ENCODE peak calls at places on chromosome 13, in six cellular contexts. S is left ventricle myocardium inferior, V is left lung, N is AG04450, J is thoracic aorta, K is tibial nerve. R is an unnamed sample.

GRCh38 chr13:43390101-43390500 is 366.7 kb downstream of the DNAJC15 start:
- DNase-seq in S (no peak), V (no peak), N (no peak), K (no peak), J (no peak), R (no peak)

GRCh38 chr13:114130708-114131580 is 1.5 kb downstream of the RASA3 start:
- DNase-seq in K (peak), V (peak), S (peak), J (peak), N (peak), R (no peak)

GRCh38 chr13:46101002-46101401 is 3.8 kb downstream of the CPB2 start:
- DNase-seq in K (no peak), J (no peak), S (no peak), N (no peak), V (no peak), R (no peak)

GRCh38 chr13:40617801-40618356 is 48.6 kb downstream of the FOXO1 start:
- DNase-seq in J (no peak), K (no peak), S (no peak), V (no peak), N (no peak), R (no peak)

GRCh38 chr13:110411316-110412105 is 104.4 kb downstream of the COL4A2 start:
- DNase-seq in J (no peak), N (no peak), K (no peak), S (no peak), V (no peak), R (no peak)

GRCh38 chr13:100024023-100024422 is 42.4 kb downstream of the ZIC2 start:
- DNase-seq in V (no peak), N (no peak), K (no peak), S (no peak), J (no peak), R (no peak)

GRCh38 chr13:110323172-110323851 is 16.2 kb downstream of the COL4A2 start:
- DNase-seq in S (no peak), J (no peak), K (no peak), N (peak), V (no peak), R (no peak)

GRCh38 chr13:24123761-24124160 is 36.8 kb upstream of the SPATA13 start:
- DNase-seq in S (no peak), N (no peak), K (no peak), V (no peak), J (no peak), R (no peak)

GRCh38 chr13:48979892-48980291 is 4.2 kb downstream of the FNDC3A start:
- DNase-seq in K (no peak), V (no peak), J (no peak), S (no peak), N (no peak), R (no peak)

GRCh38 chr13:20824762-20825161 is 51.0 kb upstream of the EEF1AKMT1 start:
- DNase-seq in K (no peak), N (no peak), J (no peak), S (no peak), V (no peak), R (no peak)

GRCh38 chr13:103403814-103404213 is 337.6 kb upstream of the SLC10A2 start:
- DNase-seq in N (no peak), S (no peak), V (no peak), K (no peak), J (no peak), R (no peak)

GRCh38 chr13:49711218-49711863 is 20.1 kb upstream of the EBPL start:
- DNase-seq in K (no peak), S (no peak), N (peak), J (no peak), V (no peak), R (no peak)

GRCh38 chr13:90868321-90868920 is 479.1 kb upstream of the MIR17HG start:
- DNase-seq in J (no peak), K (peak), V (no peak), N (no peak), S (no peak), R (no peak)

GRCh38 chr13:114057131-114058050 is 75.0 kb downstream of the RASA3 start:
- DNase-seq in N (no peak), V (no peak), J (no peak), S (no peak), K (no peak), R (no peak)

GRCh38 chr13:36030670-36031331 is 100.4 kb downstream of the DCLK1 start:
- DNase-seq in J (no peak), S (no peak), N (no peak), V (no peak), K (no peak), R (no peak)

GRCh38 chr13:28584873-28585317 is 74.0 kb upstream of the POMP start:
- DNase-seq in K (no peak), S (no peak), V (no peak), N (peak), J (no peak), R (no peak)

GRCh38 chr13:101291647-101292515 is 124.4 kb downstream of the NALCN start:
- DNase-seq in J (no peak), S (no peak), N (no peak), V (no peak), K (no peak), R (no peak)

GRCh38 chr13:102136735-102137296 is 265.0 kb downstream of the FGF14 start:
- DNase-seq in S (no peak), K (no peak), V (no peak), N (no peak), J (no peak), R (no peak)

GRCh38 chr13:25816239-25816638 is 235.6 kb downstream of the SHISA2 start:
- DNase-seq in V (peak), S (no peak), J (no peak), N (no peak), K (no peak), R (no peak)

GRCh38 chr13:29619995-29620394 is 24.5 kb upstream of the SLC7A1 start:
- DNase-seq in J (no peak), K (no peak), S (no peak), N (no peak), V (no peak), R (no peak)

GRCh38 chr13:40206241-40207109 is 460.0 kb downstream of the FOXO1 start:
- DNase-seq in S (no peak), J (no peak), K (no peak), V (no peak), N (no peak), R (no peak)

GRCh38 chr13:105603283-105603682 is 932.2 kb downstream of the EFNB2 start:
- DNase-seq in J (no peak), V (no peak), S (no peak), N (no peak), K (no peak), R (no peak)

GRCh38 chr13:98575009-98575866 is 1.7 kb downstream of the STK24 start:
- DNase-seq in J (no peak), K (no peak), S (no peak), V (no peak), N (no peak), R (no peak)

GRCh38 chr13:47846886-47847285 is 154.2 kb downstream of the SUCLA2 start:
- DNase-seq in K (no peak), J (no peak), S (no peak), V (no peak), N (no peak), R (no peak)

GRCh38 chr13:98997738-98998641 is 20.1 kb upstream of the DOCK9 start:
- DNase-seq in V (no peak), S (no peak), N (no peak), K (no peak), J (no peak), R (no peak)

GRCh38 chr13:113545455-113545930 is 39.1 kb upstream of the TFDP1 start:
- DNase-seq in V (peak), J (no peak), K (no peak), N (no peak), S (peak), R (no peak)

GRCh38 chr13:69999875-70000274 is 107.8 kb upstream of the ATXN8OS start:
- DNase-seq in V (no peak), S (no peak), N (no peak), K (no peak), J (no peak), R (no peak)

GRCh38 chr13:69997061-69997460 is 110.6 kb upstream of the ATXN8OS start:
- DNase-seq in N (no peak), K (no peak), S (no peak), V (no peak), J (no peak), R (no peak)
- TF ChIP-seq CTCF in N (no peak), K (no peak), S (no peak), V (no peak), J (no peak), R (no peak)

DNA sequence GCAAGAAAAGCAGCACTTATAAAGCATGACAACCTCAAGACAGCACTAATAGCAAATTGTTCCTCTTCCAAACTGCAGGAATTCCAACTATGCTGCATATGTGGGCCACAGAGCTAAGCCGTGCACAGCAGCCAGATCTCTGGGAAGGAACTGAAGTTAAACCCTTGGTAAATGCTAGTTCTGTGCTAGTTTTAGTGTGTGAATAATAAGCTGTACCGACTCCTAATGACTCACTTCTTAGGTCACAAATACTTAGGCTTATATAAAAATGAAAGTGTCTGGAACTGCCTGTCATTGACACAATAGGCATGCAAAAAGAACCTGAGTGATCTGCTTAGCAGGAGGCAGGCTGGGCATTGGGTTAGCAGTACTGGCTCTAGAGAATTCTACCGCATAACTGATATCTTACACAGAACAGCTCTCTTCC is 21.2 kb upstream of the GTF3A start:
- DNase-seq in K (no peak), V (no peak), J (no peak), N (peak), S (no peak), R (no peak)
- H3K4me3 ChIP-seq in K (no peak), V (no peak), J (no peak), N (no peak), S (no peak), R (no peak)

GRCh38 chr13:109274188-109274821 is 512.1 kb downstream of the IRS2 start:
- DNase-seq in K (no peak), V (no peak), S (no peak), J (no peak), N (peak), R (no peak)

GRCh38 chr13:109273326-109273751 is 513.0 kb downstream of the IRS2 start:
- DNase-seq in K (no peak), N (no peak), V (no peak), S (no peak), J (no peak), R (no peak)

GRCh38 chr13:109276261-109276660 is 510.1 kb downstream of the IRS2 start:
- DNase-seq in K (no peak), S (no peak), J (no peak), N (no peak), V (no peak), R (no peak)

GRCh38 chr13:109275390-109275789 is 511.0 kb downstream of the IRS2 start:
- DNase-seq in N (no peak), V (no peak), S (no peak), K (no peak), J (no peak), R (no peak)

GRCh38 chr13:109275848-109276247 is 510.5 kb downstream of the IRS2 start:
- DNase-seq in J (no peak), V (no peak), K (no peak), S (no peak), N (no peak), R (peak)
- TF ChIP-seq CTCF in J (no peak), V (no peak), K (no peak), S (no peak), N (peak), R (peak)

DNA sequence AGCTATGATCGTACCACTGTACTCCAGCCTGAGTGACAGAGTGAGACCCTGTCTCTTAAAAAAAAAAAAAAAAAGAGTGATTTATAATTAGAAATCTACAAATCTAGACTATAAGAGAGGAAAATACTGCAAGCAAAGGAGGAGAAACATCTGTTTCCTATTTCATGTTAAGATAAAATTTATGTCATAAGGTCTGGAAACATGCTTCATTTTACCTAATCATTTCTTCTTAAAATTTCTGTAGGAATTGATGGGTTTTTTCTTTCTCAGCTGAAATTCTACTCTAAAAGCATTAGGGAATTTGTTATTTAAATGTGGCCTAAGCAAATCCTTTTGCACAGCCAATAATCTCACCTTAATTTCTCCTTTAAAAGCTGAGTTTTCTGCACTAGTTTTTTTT is 53.1 kb downstream of the C13orf42 start:
- DNase-seq in K (no peak), V (no peak), S (no peak), N (no peak), J (no peak), R (no peak)
- H3K4me3 ChIP-seq in K (no peak), V (no peak), S (no peak), N (no peak), J (no peak), R (no peak)

DNA sequence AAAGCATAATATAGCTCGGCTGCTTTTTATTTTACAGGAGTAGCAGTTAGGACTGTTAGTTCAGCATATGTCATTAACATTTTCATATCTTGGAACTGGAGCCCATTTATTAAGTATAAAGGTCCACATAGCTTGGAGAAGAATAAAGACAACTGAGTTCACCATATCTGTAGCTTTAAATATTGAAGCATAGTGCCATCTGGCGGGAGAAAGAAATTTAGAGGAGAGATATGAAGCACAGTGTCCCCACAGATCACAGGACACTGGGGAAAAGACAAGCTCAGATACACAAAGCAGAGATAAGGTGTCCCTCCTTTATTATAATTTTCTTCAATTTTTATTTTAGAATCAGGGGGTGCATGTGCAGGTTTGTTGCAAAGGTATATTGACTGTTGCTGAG is 104.7 kb upstream of the FREM2 start:
- DNase-seq in V (no peak), N (no peak), S (no peak), K (peak), J (no peak), R (peak)
- TF ChIP-seq CTCF in V (no peak), N (peak), S (peak), K (peak), J (peak), R (peak)

DNA sequence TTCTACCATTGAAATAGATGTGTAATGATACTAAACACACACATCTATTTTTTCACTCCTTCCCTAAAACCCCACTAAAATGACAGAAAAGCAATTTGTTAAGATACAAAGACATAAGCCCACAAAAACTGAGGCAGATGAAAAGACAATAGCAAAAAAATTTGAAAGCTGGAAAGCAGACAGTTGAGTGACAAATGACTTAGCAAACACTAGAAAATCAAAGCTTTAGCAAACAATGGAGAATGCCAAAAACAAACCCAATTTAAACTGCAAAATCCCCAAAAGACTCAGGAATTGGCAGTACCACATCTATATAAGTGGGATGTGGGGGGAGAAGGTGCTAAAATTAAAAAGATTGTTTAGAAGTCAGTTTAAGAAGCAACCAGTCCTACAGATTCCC is 9.5 kb downstream of the TSC22D1 start:
- DNase-seq in S (no peak), J (no peak), N (no peak), V (no peak), K (no peak), R (no peak)
- H3K4me3 ChIP-seq in S (no peak), J (no peak), N (no peak), V (no peak), K (no peak), R (no peak)

GRCh38 chr13:71674776-71675352 is 192.1 kb downstream of the DACH1 start:
- DNase-seq in V (no peak), K (no peak), N (no peak), J (no peak), S (no peak), R (no peak)
- TF ChIP-seq CTCF in V (no peak), K (no peak), N (peak), J (no peak), S (no peak), R (no peak)

GRCh38 chr13:112064222-112064621 is 2.7 kb upstream of the SOX1 start:
- DNase-seq in V (no peak), J (no peak), S (no peak), K (no peak), N (no peak), R (no peak)

GRCh38 chr13:112065521-112065866 is 1.5 kb upstream of the SOX1 start:
- DNase-seq in V (no peak), K (no peak), N (no peak), S (no peak), J (no peak), R (no peak)

GRCh38 chr13:112067121-112067741 is at the start of gene SOX1:
- DNase-seq in N (no peak), J (no peak), S (no peak), K (no peak), V (no peak), R (no peak)

GRCh38 chr13:112066624-112067004 is 335 bp upstream of the SOX1 start:
- DNase-seq in V (no peak), K (no peak), S (peak), N (no peak), J (no peak), R (no peak)

GRCh38 chr13:112065867-112066623 is 904 bp upstream of the SOX1 start:
- DNase-seq in V (no peak), N (no peak), K (no peak), S (no peak), J (no peak), R (no peak)
- H3K4me3 ChIP-seq in V (no peak), N (no peak), K (peak), S (peak), J (peak), R (no peak)

GRCh38 chr13:93172109-93172508 is 54.5 kb upstream of the GPC6 start:
- DNase-seq in N (no peak), S (no peak), J (no peak), K (no peak), V (no peak), R (no peak)

GRCh38 chr13:93173656-93174055 is 53.0 kb upstream of the GPC6 start:
- DNase-seq in V (no peak), N (no peak), J (no peak), K (no peak), S (no peak), R (no peak)

GRCh38 chr13:93174260-93174659 is 52.3 kb upstream of the GPC6 start:
- DNase-seq in N (no peak), K (no peak), J (no peak), V (no peak), S (no peak), R (no peak)

GRCh38 chr13:93169980-93170379 is 56.6 kb upstream of the GPC6 start:
- DNase-seq in S (no peak), V (no peak), N (peak), K (no peak), J (no peak), R (no peak)
- TF ChIP-seq CTCF in S (no peak), V (no peak), N (no peak), K (no peak), J (no peak), R (no peak)

GRCh38 chr13:32527151-32527550 is 11.4 kb downstream of the N4BP2L2 start:
- DNase-seq in V (no peak), N (no peak), K (no peak), J (no peak), S (no peak), R (no peak)

GRCh38 chr13:32530841-32531253 is 7.7 kb downstream of the N4BP2L2 start:
- DNase-seq in N (peak), K (peak), V (no peak), J (no peak), S (no peak), R (no peak)

DNA sequence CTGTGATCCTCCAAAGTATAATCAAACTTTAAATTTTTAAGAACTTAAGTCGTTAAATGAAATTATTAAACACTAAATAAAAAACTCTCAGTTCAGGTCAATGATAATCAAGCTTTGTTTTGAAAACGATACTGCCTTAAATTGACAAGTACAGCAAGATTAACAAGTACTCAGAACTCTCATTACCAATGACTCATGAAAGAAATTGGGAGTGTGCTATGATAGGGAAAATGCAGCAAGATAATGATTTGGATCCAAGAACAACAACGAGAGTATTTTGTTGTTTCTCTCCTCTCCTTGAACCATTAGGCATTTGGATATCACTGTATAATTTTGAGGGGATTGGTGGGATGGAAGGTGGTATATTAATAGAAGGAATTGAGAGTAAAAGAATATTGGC is 10.2 kb downstream of the N4BP2L2 start:
- DNase-seq in K (no peak), V (no peak), J (no peak), N (no peak), S (no peak), R (no peak)
- H3K4me3 ChIP-seq in K (no peak), V (no peak), J (no peak), N (no peak), S (no peak), R (no peak)